ENCODE peak calls at places on chromosomes 5 and 9, in five cellular contexts. W is COR-L47, R is NCI-H524 treated with DMSO at 0.1 percent for 48 hours, V is cardiac muscle cell, M is NCI-H1417. D is an unnamed sample.

GRCh38 chr9:98860871-98861293 is 53.4 kb downstream of the GALNT12 start:
- DNase-seq in W (peak; percentile 42), R (no peak), V (peak; percentile 57), M (peak; percentile 51), D (no peak)

GRCh38 chr9:20499013-20499412 is 123.3 kb downstream of the MLLT3 start:
- DNase-seq in W (no peak), R (no peak), V (no peak), M (no peak), D (no peak)

GRCh38 chr9:37187713-37188439 is 67.5 kb downstream of the ZCCHC7 start:
- DNase-seq in W (no peak), R (no peak), V (no peak), M (no peak), D (no peak)

GRCh38 chr5:14829396-14829795 is 42.2 kb downstream of the ANKH start:
- DNase-seq in W (no peak), R (no peak), V (no peak), M (no peak), D (no peak)

GRCh38 chr5:147998704-147999103 is 65.1 kb upstream of the SPINK5 start:
- DNase-seq in W (no peak), R (no peak), V (no peak), M (no peak), D (no peak)

GRCh38 chr5:395921-396714 is 46.9 kb upstream of the EXOC3 start:
- DNase-seq in W (no peak), R (no peak), V (no peak), M (no peak), D (no peak)

GRCh38 chr5:53334431-53334941 is 145.9 kb upstream of the FST start:
- DNase-seq in W (no peak), R (no peak), V (no peak), M (no peak), D (no peak)

GRCh38 chr5:143471041-143471509 is 67.6 kb upstream of the NR3C1 start:
- DNase-seq in W (no peak), R (no peak), V (no peak), M (no peak), D (no peak)

GRCh38 chr5:52668544-52669185 is 119.1 kb upstream of the ITGA1 start:
- DNase-seq in W (no peak), R (no peak), V (no peak), M (no peak), D (no peak)

GRCh38 chr9:82170079-82170662 is 181.6 kb downstream of the SPATA31D1 start:
- DNase-seq in W (no peak), R (no peak), V (no peak), M (peak; percentile 47), D (no peak)

GRCh38 chr5:177462021-177462670 is 11.3 kb downstream of the DBN1 start:
- DNase-seq in W (no peak), R (no peak), V (no peak), M (no peak), D (no peak)

GRCh38 chr9:134301387-134302129 is 24.7 kb upstream of the RXRA start:
- DNase-seq in W (no peak), R (no peak), V (no peak), M (peak; percentile 21), D (no peak)